ENCODE peak calls at places on chromosomes 11 and 22, in seven cellular contexts. F, T, E, A, L, W and C are unnamed samples.

GRCh38 chr11:70544774-70545625 is 146.7 kb downstream of the CTTN start:
- DNase-seq in A (peak; percentile 83), E (no peak), W (no peak), F (no peak), T (no peak), L (no peak), C (no peak)

GRCh38 chr22:31973739-31974138 is 29.4 kb downstream of the YWHAH start:
- DNase-seq in L (no peak), W (no peak), E (no peak), F (peak; percentile 46), A (no peak), T (no peak), C (no peak)

GRCh38 chr11:97979741-97980140 is 1041.0 kb upstream of the CNTN5 start:
- DNase-seq in A (peak; percentile 96), W (no peak), L (no peak), T (peak; percentile 19), F (no peak), E (no peak), C (no peak)

GRCh38 chr11:235180-235997 is 753 bp downstream of the SIRT3 start:
- DNase-seq in F (no peak), T (no peak), L (no peak), A (peak; percentile 45), W (no peak), E (no peak), C (peak; percentile 51)

GRCh38 chr22:25488244-25489020 is 76.0 kb upstream of the GRK3 start:
- DNase-seq in T (peak; percentile 79), W (no peak), L (peak; percentile 86), E (peak; percentile 20), A (peak; percentile 88), F (peak; percentile 65), C (no peak)

GRCh38 chr11:118411523-118411922 is 10.1 kb downstream of the ATP5MG start:
- DNase-seq in W (no peak), A (no peak), L (no peak), F (no peak), T (no peak), E (no peak), C (no peak)

GRCh38 chr11:68643576-68643975 is 40.8 kb upstream of the GAL start:
- DNase-seq in E (peak; percentile 11), W (no peak), T (no peak), F (no peak), A (peak; percentile 17), L (no peak), C (no peak)

GRCh38 chr11:20021212-20021611 is 139.1 kb downstream of the DBX1 start:
- DNase-seq in L (no peak), W (no peak), E (no peak), A (no peak), F (no peak), T (no peak), C (no peak)

GRCh38 chr22:49322861-49323622 is 504.6 kb downstream of the BRD1 start:
- DNase-seq in T (no peak), F (no peak), W (peak; percentile 0), E (no peak), A (no peak), L (peak; percentile 13), C (peak; percentile 2)

GRCh38 chr22:17095538-17095937 is 10.7 kb downstream of the IL17RA start:
- DNase-seq in T (no peak), F (no peak), L (no peak), A (no peak), W (no peak), E (no peak), C (no peak)

GRCh38 chr22:50314455-50315288 is 7.2 kb upstream of the PLXNB2 start:
- DNase-seq in A (no peak), W (no peak), T (no peak), F (peak; percentile 50), E (no peak), L (peak; percentile 54), C (peak; percentile 89)

DNA sequence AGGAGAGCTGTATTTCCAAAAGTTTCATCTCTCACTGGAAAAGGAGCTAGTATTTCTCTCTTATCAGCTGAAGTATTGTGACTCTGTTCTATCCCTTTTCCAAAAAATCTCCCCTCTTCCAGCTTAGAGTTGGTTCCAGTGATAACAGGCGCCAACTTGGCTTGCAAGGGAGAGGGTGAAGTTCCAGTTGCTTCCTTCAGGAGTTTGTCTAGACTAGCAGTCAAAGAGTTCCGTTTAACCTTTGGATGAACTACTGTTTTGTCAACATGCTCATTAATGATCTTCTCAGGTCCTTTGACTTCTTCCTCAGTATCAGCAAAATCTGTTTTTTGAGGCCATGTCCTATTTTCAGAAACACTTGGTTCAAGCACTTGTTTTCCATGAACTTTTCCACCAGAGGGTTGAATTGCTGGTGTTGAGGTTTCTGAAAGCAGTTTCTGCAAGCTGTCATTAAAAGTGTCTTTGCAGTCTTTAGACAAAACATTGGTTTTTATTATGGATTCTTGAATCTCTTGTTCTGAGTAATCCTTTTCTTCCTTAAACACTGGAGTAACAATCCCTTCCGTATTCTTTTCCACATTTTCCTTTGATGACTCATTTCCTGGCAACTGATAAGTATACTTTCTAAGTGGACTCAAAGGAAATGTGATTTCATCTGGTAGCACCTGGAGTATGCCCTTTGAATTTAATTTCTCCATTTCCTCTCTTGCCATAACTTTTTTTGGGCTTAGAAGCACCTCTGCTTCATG is 39.7 kb upstream of the CCDC89 start:
- DNase-seq in W (no peak), A (peak; percentile 97), F (no peak), T (peak; percentile 82), E (no peak), L (no peak), C (no peak)
- TF ChIP-seq CTCF in W (no peak), A (no peak), F (peak; percentile 3), T (no peak), E (no peak), L (no peak), C (no peak)

GRCh38 chr11:65452806-65453490 is 30.4 kb downstream of the NEAT1 start:
- DNase-seq in F (no peak), T (peak; percentile 73), E (no peak), L (no peak), A (peak; percentile 81), W (no peak), C (no peak)

GRCh38 chr11:65454311-65454695 is 31.7 kb downstream of the NEAT1 start:
- DNase-seq in W (no peak), E (no peak), F (no peak), L (no peak), T (no peak), A (peak; percentile 71), C (no peak)

GRCh38 chr11:65456418-65456817 is 33.8 kb downstream of the NEAT1 start:
- DNase-seq in T (no peak), F (no peak), A (no peak), L (no peak), E (no peak), W (no peak), C (peak; percentile 16)

GRCh38 chr11:65459552-65459951 is 37.0 kb downstream of the NEAT1 start:
- DNase-seq in W (no peak), E (no peak), T (no peak), L (no peak), A (no peak), F (no peak), C (peak; percentile 22)

DNA sequence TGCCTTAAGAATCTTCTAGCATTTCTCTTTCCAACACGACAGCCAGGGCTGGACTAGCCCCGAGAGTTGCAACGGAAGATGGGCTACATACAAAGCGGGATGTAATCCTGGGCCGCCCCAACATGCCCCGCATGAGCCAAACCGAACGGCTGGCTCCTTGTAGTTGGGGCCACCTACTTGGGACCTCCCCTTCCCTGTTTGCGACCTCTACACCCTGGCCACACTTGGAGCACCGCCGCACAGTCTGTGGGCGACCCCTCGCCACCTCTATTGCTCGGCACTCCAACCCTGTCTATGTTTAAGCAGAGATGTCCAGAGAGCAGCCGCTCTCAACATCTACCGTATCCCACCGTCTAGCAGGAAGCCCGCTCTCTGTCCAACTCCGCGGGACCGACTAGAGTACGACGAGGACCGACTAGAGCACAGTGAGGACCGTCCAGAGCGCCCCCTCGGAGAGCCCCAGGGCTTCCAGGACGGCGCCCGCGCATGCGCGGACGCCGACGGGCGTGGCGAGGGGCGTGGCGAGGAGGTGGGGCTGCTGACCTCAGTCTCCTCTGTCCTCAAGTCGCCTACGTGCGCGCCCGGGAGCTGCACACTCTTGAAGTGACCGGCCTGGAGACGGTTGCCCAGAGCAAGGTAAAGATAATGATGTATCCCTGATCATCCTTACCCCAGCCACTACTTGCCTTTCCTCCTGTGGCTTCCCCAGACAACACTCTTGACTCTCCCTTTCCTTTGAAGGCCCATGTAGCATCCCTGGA is 32.3 kb downstream of the NEAT1 start:
- DNase-seq in W (peak; percentile 87), T (peak; percentile 68), F (peak; percentile 92), E (peak; percentile 88), A (peak; percentile 77), L (peak; percentile 92), C (peak; percentile 98)
- TF ChIP-seq CTCF in W (no peak), T (no peak), F (no peak), E (peak; percentile 48), A (peak; percentile 3), L (no peak), C (peak; percentile 32)

DNA sequence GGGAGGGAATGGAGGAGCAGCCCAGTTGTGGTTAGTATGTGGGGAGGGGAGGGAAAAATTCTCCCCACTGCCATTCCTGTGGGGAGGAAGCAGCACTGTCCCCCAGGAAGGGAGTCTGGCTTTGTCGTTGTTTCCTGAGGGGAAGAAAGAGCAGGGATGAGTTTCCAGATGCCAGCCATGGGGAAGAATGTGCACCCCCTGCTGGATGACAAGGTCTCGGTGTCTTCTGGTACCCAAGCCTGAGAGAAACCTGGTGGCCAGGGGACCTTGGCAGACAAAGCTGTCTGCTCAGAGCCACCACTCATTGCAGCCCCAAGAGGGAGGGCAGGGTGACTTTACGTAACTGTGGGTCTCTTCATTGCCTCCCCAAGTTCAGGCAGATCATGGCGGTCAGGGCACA is 81.3 kb upstream of the CD82 start:
- DNase-seq in F (no peak), W (no peak), T (peak; percentile 8), E (no peak), L (no peak), A (no peak), C (peak; percentile 24)
- TF ChIP-seq CTCF in F (peak; percentile 57), W (no peak), T (peak; percentile 32), E (no peak), L (no peak), A (peak; percentile 11), C (peak; percentile 35)

GRCh38 chr11:91265946-91266345 is 958.7 kb upstream of the FAT3 start:
- DNase-seq in A (peak; percentile 31), W (no peak), E (no peak), T (no peak), L (no peak), F (no peak), C (no peak)

GRCh38 chr11:91263698-91264097 is 960.9 kb upstream of the FAT3 start:
- DNase-seq in L (no peak), T (no peak), W (no peak), E (no peak), A (no peak), F (no peak), C (no peak)

GRCh38 chr11:91257593-91258170 is 966.9 kb upstream of the FAT3 start:
- DNase-seq in A (no peak), F (no peak), L (no peak), E (no peak), W (no peak), T (no peak), C (no peak)

DNA sequence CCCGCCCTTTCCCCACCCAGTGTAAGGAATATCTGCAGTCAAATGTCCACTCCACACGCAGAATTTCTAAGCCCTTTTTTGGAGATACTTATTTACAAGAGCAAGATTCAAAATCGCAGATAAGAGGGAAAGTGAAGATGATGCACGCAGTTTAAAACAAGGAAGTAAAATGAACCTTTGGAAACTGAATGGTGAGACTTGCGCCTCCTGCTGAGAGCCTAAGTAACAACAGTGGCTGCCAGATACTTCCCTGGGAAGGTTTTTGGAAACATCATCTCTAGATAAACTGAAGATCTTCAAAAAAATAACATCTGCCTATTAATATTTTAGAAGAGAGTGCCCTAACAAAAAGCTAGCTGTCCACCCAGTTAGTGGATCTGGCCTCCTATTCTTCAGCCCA is 963.1 kb upstream of the FAT3 start:
- DNase-seq in E (no peak), T (no peak), F (no peak), A (no peak), L (no peak), W (no peak), C (no peak)
- TF ChIP-seq CTCF in E (no peak), T (peak; percentile 16), F (no peak), A (no peak), L (no peak), W (no peak), C (no peak)